ENCODE peak calls at places on chromosome 14, in four cellular contexts. V is B cell, F is astrocyte of the cerebellum, R is GM13976. C is an unnamed sample.

GRCh38 chr14:29390046-29390841 is 537.4 kb downstream of the PRKD1 start:
- DNase-seq in V (no peak), F (no peak), R (no peak), C (no peak)

GRCh38 chr14:84527706-84528105 is 1002.2 kb upstream of the FLRT2 start:
- DNase-seq in V (no peak), F (no peak), R (no peak), C (no peak)

GRCh38 chr14:55381561-55381960 is 30.1 kb downstream of the ATG14 start:
- DNase-seq in V (no peak), F (no peak), R (no peak), C (no peak)

GRCh38 chr14:85380891-85381290 is 149.1 kb upstream of the FLRT2 start:
- DNase-seq in V (no peak), F (no peak), R (no peak), C (no peak)

GRCh38 chr14:87971010-87971409 is 22.0 kb downstream of the GALC start:
- DNase-seq in V (no peak), F (no peak), R (peak), C (no peak)

GRCh38 chr14:89445252-89445973 is 28.4 kb upstream of the FOXN3 start:
- DNase-seq in V (no peak), F (no peak), R (no peak), C (no peak)

GRCh38 chr14:97354119-97354722 is 557.0 kb downstream of the VRK1 start:
- DNase-seq in V (no peak), F (no peak), R (no peak), C (no peak)

GRCh38 chr14:68734231-68734732 is 58.6 kb downstream of the ZFP36L1 start:
- DNase-seq in V (no peak), F (no peak), R (peak), C (no peak)

GRCh38 chr14:31884776-31885379 is 192.2 kb upstream of the ARHGAP5 start:
- DNase-seq in V (no peak), F (no peak), R (no peak), C (no peak)

GRCh38 chr14:31425905-31426304 is 5.6 kb upstream of the HEATR5A start:
- DNase-seq in V (no peak), F (no peak), R (no peak), C (no peak)

GRCh38 chr14:91858536-91859275 is 8.6 kb downstream of the TC2N start:
- DNase-seq in V (no peak), F (peak), R (peak), C (no peak)

GRCh38 chr14:77124345-77125274 is 17.0 kb downstream of the ZDHHC22 start:
- DNase-seq in V (peak), F (no peak), R (peak), C (no peak)

GRCh38 chr14:62143235-62143634 is 381.0 kb downstream of the SNAPC1 start:
- DNase-seq in V (no peak), F (peak), R (no peak), C (no peak)

GRCh38 chr14:105260826-105261438 is 12.6 kb downstream of the BTBD6 start:
- DNase-seq in V (no peak), F (no peak), R (no peak), C (no peak)

GRCh38 chr14:95535226-95536021 is 574 bp downstream of the GLRX5 start:
- DNase-seq in V (no peak), F (no peak), R (peak), C (no peak)

C was measured in HS-27A.